ENCODE peak calls at places on chromosome 9, in eight cellular contexts. Q is stomach, R is prostate gland, A is HepG2, C is spleen, D is GM12878, J is Panc1, F is HCT116. X is an unnamed sample.

GRCh38 chr9:2787065-2787464 is 56.8 kb downstream of the PUM3 start:
- DNase-seq in D (no peak), R (no peak), Q (no peak), J (no peak), F (no peak), C (no peak), A (no peak), X (no peak)

GRCh38 chr9:88197016-88197415 is 58.7 kb upstream of the SPATA31C2 start:
- DNase-seq in Q (no peak), J (no peak), D (no peak), R (no peak), A (no peak), F (no peak), C (no peak), X (no peak)

GRCh38 chr9:6495484-6495883 is 82.5 kb downstream of the UHRF2 start:
- DNase-seq in C (no peak), F (no peak), R (no peak), J (no peak), A (no peak), Q (no peak), D (no peak), X (no peak)

GRCh38 chr9:94173632-94174031 is 85.5 kb upstream of the ZNF169 start:
- DNase-seq in R (no peak), C (no peak), D (no peak), A (no peak), J (no peak), F (no peak), Q (no peak), X (no peak)

GRCh38 chr9:96379461-96379860 is 4.0 kb downstream of the SLC35D2 start:
- DNase-seq in Q (no peak), J (no peak), R (no peak), D (no peak), C (no peak), F (no peak), A (no peak), X (no peak)

GRCh38 chr9:4596165-4596922 is 65.8 kb upstream of the PLPP6 start:
- DNase-seq in J (no peak), C (no peak), R (no peak), Q (no peak), D (peak; percentile 5), A (no peak), F (no peak), X (no peak)

GRCh38 chr9:112180387-112180881 is 5.3 kb upstream of the SUSD1 start:
- DNase-seq in Q (no peak), A (peak; percentile 86), R (no peak), F (no peak), C (no peak), D (no peak), J (no peak), X (no peak)

GRCh38 chr9:104915049-104915448 is 12.9 kb downstream of the ABCA1 start:
- DNase-seq in F (no peak), D (no peak), R (no peak), C (no peak), A (no peak), J (no peak), Q (no peak), X (no peak)

GRCh38 chr9:75378036-75378435 is 289.7 kb downstream of the OSTF1 start:
- DNase-seq in A (no peak), C (no peak), J (no peak), F (no peak), Q (no peak), D (no peak), R (no peak), X (no peak)

GRCh38 chr9:38227656-38228055 is 158.6 kb upstream of the SHB start:
- DNase-seq in F (no peak), D (no peak), J (no peak), Q (no peak), C (no peak), A (no peak), R (no peak), X (no peak)

GRCh38 chr9:87490225-87490624 is 7.4 kb upstream of the DAPK1 start:
- DNase-seq in D (no peak), F (no peak), Q (no peak), A (no peak), R (no peak), J (no peak), C (no peak), X (no peak)

GRCh38 chr9:87599901-87600610 is 102.4 kb downstream of the DAPK1 start:
- DNase-seq in A (peak; percentile 73), J (no peak), D (no peak), Q (no peak), R (no peak), F (no peak), C (no peak), X (no peak)

GRCh38 chr9:38689678-38690077 is 30.3 kb downstream of the FAM240B start:
- DNase-seq in Q (no peak), C (no peak), R (no peak), D (no peak), J (no peak), A (no peak), F (no peak), X (no peak)

GRCh38 chr9:107994638-107995037 is 505.1 kb upstream of the KLF4 start:
- DNase-seq in F (no peak), R (no peak), A (no peak), J (no peak), Q (no peak), D (no peak), C (no peak), X (no peak)
- H3K27ac ChIP-seq in F (no peak overlapping the region), R (no peak overlapping the region), A (no peak overlapping the region), J (no peak overlapping the region), Q (no peak overlapping the region), D (no peak overlapping the region), C (no peak overlapping the region), X (no peak overlapping the region)

GRCh38 chr9:132589148-132590036 is 7.0 kb downstream of the BARHL1 start:
- DNase-seq in Q (no peak), C (no peak), J (no peak), D (no peak), F (no peak), R (no peak), A (no peak), X (no peak)
- TF ChIP-seq CTCF in Q (no peak), C (no peak), J (no peak), D (no peak), F (no peak), R (no peak), A (no peak), X (no peak)

DNA sequence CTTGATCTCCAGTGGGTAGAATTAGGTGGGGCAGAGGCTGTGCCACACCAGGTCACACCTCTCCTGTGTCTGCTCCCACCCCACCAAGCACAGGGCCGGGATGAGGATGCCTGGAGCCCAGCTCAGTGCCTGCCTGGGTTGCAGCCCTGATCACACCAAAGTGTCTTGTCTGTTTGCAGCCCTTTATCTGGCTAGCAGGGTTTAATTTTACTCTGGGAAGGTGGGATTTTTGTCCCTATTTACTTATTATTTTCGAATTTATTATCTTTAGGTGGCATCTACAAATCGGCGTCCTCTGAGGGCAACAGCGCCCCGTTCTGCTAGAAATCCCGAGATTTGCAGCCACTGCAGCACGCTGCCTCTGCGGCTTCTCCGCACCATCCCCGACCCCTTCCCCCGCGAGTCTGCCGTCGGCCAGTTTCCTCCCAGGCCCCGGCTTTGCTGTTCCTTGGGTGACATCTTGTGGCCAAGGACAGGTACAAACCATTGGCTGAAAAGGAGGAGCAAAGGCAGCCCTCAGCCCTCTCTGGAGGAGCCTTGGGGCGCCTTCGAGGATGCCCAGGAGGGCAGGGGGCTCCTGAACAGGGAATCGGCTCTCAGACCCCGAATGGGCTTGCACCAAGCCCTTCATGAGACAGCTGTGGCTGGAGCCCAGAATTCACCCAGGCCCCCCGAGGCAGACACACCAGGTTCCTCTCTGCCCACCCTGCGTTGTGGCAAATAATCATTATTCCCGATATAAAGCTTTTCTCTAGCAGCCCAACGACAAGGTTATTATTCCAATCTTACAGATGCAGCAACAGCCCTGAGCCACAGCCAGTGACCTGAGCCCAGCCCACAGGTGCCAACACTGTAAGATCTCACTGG is 113.0 kb downstream of the GAPVD1 start:
- DNase-seq in F (peak; percentile 28), R (peak; percentile 42), J (peak; percentile 15), A (peak; percentile 65), D (peak; percentile 16), C (peak; percentile 89), Q (peak; percentile 58), X (peak; percentile 67)
- TF ChIP-seq POLR2AphosphoS5 in F (no peak), R (peak; percentile 56), J (peak; percentile 51), A (no peak), D (no peak), C (peak; percentile 47), Q (no peak), X (no peak)

GRCh38 chr9:114592356-114592755 is 4.8 kb downstream of the ATP6V1G1 start:
- DNase-seq in F (no peak), R (peak; percentile 46), D (no peak), Q (no peak), J (no peak), C (no peak), A (no peak), X (no peak)
- H3K27ac ChIP-seq in F (no peak overlapping the region), R (peak overlapping the region; percentile 46), D (peak overlapping the region; percentile 54), Q (peak overlapping the region; percentile 94), J (no peak overlapping the region), C (peak overlapping the region; percentile 93), A (no peak overlapping the region), X (peak overlapping the region; percentile 60)

GRCh38 chr9:123724211-123724831 is 205.6 kb downstream of the DENND1A start:
- DNase-seq in D (no peak), A (no peak), C (no peak), R (no peak), Q (no peak), J (no peak), F (no peak), X (no peak)
- TF ChIP-seq CTCF in D (no peak), A (peak; percentile 35), C (peak; percentile 13), R (peak; percentile 6), Q (no peak), J (peak; percentile 16), F (peak; percentile 8), X (peak; percentile 8)